ENCODE peak calls at places on chromosomes 5 and 9, in five cellular contexts. W, E, K, V and A are unnamed samples.

GRCh38 chr9:95517559-95517933 is 775 bp upstream of the PTCH1 start:
- DNase-seq in W (no peak), E (no peak), K (peak), V (no peak), A (no peak)

GRCh38 chr5:8134609-8135008 is 265.7 kb downstream of the MTRR start:
- DNase-seq in W (no peak), E (no peak), K (no peak), V (no peak), A (no peak)

GRCh38 chr5:73066466-73066865 is 53.9 kb upstream of the TMEM171 start:
- DNase-seq in W (no peak), E (no peak), K (no peak), V (no peak), A (no peak)

GRCh38 chr9:109455391-109455790 is 42.7 kb downstream of the PTPN3 start:
- DNase-seq in W (no peak), E (no peak), K (no peak), V (no peak), A (no peak)

GRCh38 chr9:132637351-132637750 is 32.4 kb downstream of the DDX31 start:
- DNase-seq in W (no peak), E (no peak), K (no peak), V (no peak), A (no peak)

GRCh38 chr9:89491688-89492087 is 6.2 kb downstream of the SEMA4D start:
- DNase-seq in W (no peak), E (no peak), K (no peak), V (no peak), A (no peak)

GRCh38 chr5:60586307-60586901 is 113.6 kb downstream of the DEPDC1B start:
- DNase-seq in W (no peak), E (peak), K (no peak), V (peak), A (peak)

GRCh38 chr9:111167341-111167740 is 129.1 kb upstream of the LPAR1 start:
- DNase-seq in W (no peak), E (no peak), K (no peak), V (no peak), A (no peak)

GRCh38 chr9:80871596-80871995 is 817.8 kb downstream of the TLE1 start:
- DNase-seq in W (no peak), E (no peak), K (no peak), V (no peak), A (no peak)

GRCh38 chr9:121703014-121703734 is 51.7 kb downstream of the DAB2IP start:
- DNase-seq in W (no peak), E (no peak), K (no peak), V (no peak), A (no peak)

GRCh38 chr5:33808699-33809098 is 83.1 kb downstream of the ADAMTS12 start:
- DNase-seq in W (no peak), E (no peak), K (no peak), V (no peak), A (no peak)

GRCh38 chr5:123401320-123401719 is 21.9 kb downstream of the CEP120 start:
- DNase-seq in W (no peak), E (no peak), K (no peak), V (no peak), A (no peak)

GRCh38 chr5:67214713-67215591 is 18.4 kb upstream of the CD180 start:
- DNase-seq in W (no peak), E (no peak), K (no peak), V (no peak), A (no peak)

GRCh38 chr9:137478613-137479314 is 19.6 kb upstream of the NSMF start:
- DNase-seq in W (no peak), E (no peak), K (no peak), V (no peak), A (no peak)

GRCh38 chr9:128523199-128523925 is 18.8 kb downstream of the GLE1 start:
- DNase-seq in W (no peak), E (no peak), K (peak), V (no peak), A (no peak)

GRCh38 chr5:149740341-149740740 is 10.2 kb downstream of the PPARGC1B start:
- DNase-seq in W (no peak), E (no peak), K (no peak), V (no peak), A (no peak)

GRCh38 chr5:67166460-67166871 is 30.1 kb downstream of the CD180 start:
- DNase-seq in W (peak), E (no peak), K (no peak), V (no peak), A (peak)

GRCh38 chr9:20623021-20623747 is 885 bp upstream of the MLLT3 start:
- DNase-seq in W (peak), E (no peak), K (peak), V (peak), A (peak)